ENCODE peak calls at places on chromosomes 7 and 10, in ten cellular contexts. J is adrenal gland; W is CD4-positive, CD25-positive, alpha-beta regulatory T cell; K is OCI-LY7; L is transverse colon; F is naive thymus-derived CD4-positive, alpha-beta T cell; D is tibial artery; S is mucosa of descending colon; A is psoas muscle; B is CD4-positive, alpha-beta T cell. Y is an unnamed sample.

GRCh38 chr7:66964391-66964790 is 31.0 kb downstream of the SBDS start:
- DNase-seq in K (no peak), S (no peak), B (no peak), F (no peak), D (no peak), A (no peak), L (no peak), W (no peak), J (no peak), Y (no peak)

GRCh38 chr7:148546857-148547256 is 43.7 kb upstream of the C7orf33 start:
- DNase-seq in B (no peak), D (no peak), L (no peak), W (no peak), A (no peak), F (no peak), K (no peak), J (no peak), S (no peak), Y (no peak)

GRCh38 chr10:51302316-51302715 is 228.0 kb downstream of the PRKG1 start:
- DNase-seq in J (no peak), F (no peak), L (no peak), B (no peak), K (no peak), W (no peak), S (no peak), D (no peak), A (no peak), Y (no peak)

GRCh38 chr10:4865945-4866661 is 40.1 kb downstream of the AKR1E2 start:
- DNase-seq in D (no peak), B (no peak), W (no peak), K (no peak), J (no peak), A (no peak), F (no peak), L (no peak), S (no peak), Y (no peak)

GRCh38 chr7:66737667-66738066 is 2.9 kb upstream of the RABGEF1 start:
- DNase-seq in K (peak; percentile 81), L (no peak), D (no peak), W (no peak), A (no peak), F (no peak), S (no peak), J (no peak), B (no peak), Y (no peak)

GRCh38 chr10:8873310-8873709 is 818.8 kb downstream of the GATA3 start:
- DNase-seq in D (no peak), J (no peak), S (no peak), F (no peak), A (no peak), L (no peak), B (no peak), K (no peak), W (no peak), Y (no peak)

GRCh38 chr10:43136995-43137700 is 1.1 kb upstream of the CSGALNACT2 start:
- DNase-seq in B (no peak), W (no peak), L (no peak), K (no peak), D (no peak), J (peak; percentile 69), A (no peak), F (no peak), S (no peak), Y (no peak)

GRCh38 chr7:162583-163297 is 29.6 kb upstream of the FAM20C start:
- DNase-seq in S (no peak), B (no peak), K (no peak), A (no peak), W (no peak), L (no peak), F (no peak), J (no peak), D (no peak), Y (no peak)

GRCh38 chr7:125316451-125316850 is 386.8 kb upstream of the POT1 start:
- DNase-seq in L (no peak), A (no peak), S (no peak), B (no peak), K (peak; percentile 0), F (no peak), W (no peak), D (no peak), J (no peak), Y (no peak)

GRCh38 chr10:93059975-93060886 is at the start of gene CYP26C1:
- DNase-seq in W (no peak), L (no peak), A (no peak), D (no peak), K (no peak), S (no peak), B (no peak), F (no peak), J (no peak), Y (no peak)

GRCh38 chr7:57769958-57770357 is 320.0 kb downstream of the ZNF716 start:
- DNase-seq in S (no peak), F (no peak), K (no peak), L (no peak), B (no peak), J (no peak), D (peak; percentile 28), W (no peak), A (no peak), Y (no peak)

GRCh38 chr10:123645016-123645415 is 21.1 kb upstream of the GPR26 start:
- DNase-seq in B (no peak), D (peak; percentile 27), L (no peak), J (no peak), W (no peak), S (no peak), F (no peak), A (no peak), K (no peak), Y (no peak)

GRCh38 chr7:151081170-151082101 is 827 bp upstream of the FASTK start:
- DNase-seq in F (no peak), B (no peak), D (peak; percentile 80), K (no peak), L (peak; percentile 59), A (peak; percentile 57), S (peak; percentile 76), J (peak; percentile 46), W (no peak), Y (no peak)

GRCh38 chr7:131893627-131894345 is 337.4 kb upstream of the PODXL start:
- DNase-seq in K (no peak), S (no peak), A (no peak), F (no peak), B (no peak), D (no peak), W (no peak), J (no peak), L (no peak), Y (no peak)

GRCh38 chr10:114537791-114538543 is 120.1 kb downstream of the ABLIM1 start:
- DNase-seq in J (no peak), L (no peak), W (no peak), B (no peak), S (no peak), F (no peak), D (no peak), A (no peak), K (no peak), Y (no peak)

DNA sequence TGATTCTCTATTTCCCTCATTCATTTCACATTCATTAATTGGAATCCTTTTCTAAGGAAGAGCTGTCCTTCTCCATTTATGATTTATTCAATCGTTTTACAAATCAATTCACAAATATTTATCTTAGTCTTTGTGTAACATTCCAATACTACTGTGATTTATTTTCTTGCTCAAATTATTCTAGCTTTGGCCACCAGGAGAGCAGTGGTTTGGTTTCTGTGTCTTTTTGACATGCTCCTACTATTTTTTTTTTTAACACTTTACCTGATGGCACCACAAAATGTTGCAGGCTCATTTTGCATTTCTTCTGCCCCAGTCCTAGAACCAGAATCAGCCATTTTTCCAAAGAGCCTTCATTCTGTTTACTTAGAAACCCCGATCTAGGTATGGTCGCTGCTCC is 13.3 kb upstream of the RBM33 start:
- DNase-seq in A (no peak), B (no peak), K (no peak), F (no peak), D (no peak), J (no peak), W (no peak), S (no peak), L (no peak), Y (no peak)
- H3K9me3 ChIP-seq in A (peaks cover 12% of the 10 kb centered on the region), B (peaks cover 18% of the 10 kb centered on the region), K (peaks cover 10% of the 10 kb centered on the region), F (peaks cover 3% of the 10 kb centered on the region), D (peaks cover 44% of the 10 kb centered on the region), J (peaks cover 7% of the 10 kb centered on the region), W (peaks cover 24% of the 10 kb centered on the region), S (peaks cover 15% of the 10 kb centered on the region), L (peaks cover 9% of the 10 kb centered on the region), Y (peaks cover 4% of the 10 kb centered on the region)

DNA sequence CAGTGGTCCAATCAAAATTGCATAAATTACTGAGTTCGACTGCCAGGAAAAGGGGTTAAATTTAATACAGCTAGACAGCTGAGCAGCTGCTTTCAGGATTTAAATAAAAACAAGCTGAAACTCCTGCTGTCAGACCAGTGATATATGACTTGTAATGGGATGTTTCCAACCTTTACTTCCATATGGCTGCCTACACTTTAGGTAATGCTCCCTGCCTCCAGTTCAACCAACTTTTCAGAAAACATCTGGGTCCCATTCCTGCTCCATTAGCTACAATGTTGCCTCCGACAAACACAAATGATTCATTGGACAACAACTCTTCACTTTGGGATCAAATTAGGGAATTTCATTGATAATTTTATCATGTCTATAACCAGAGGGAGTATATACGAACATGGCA is 326.3 kb upstream of the DGKB start:
- DNase-seq in K (no peak), S (no peak), W (no peak), B (no peak), L (no peak), F (no peak), D (no peak), J (no peak), A (no peak), Y (no peak)
- H3K9me3 ChIP-seq in K (no peaks in the 10 kb centered on the region), S (no peaks in the 10 kb centered on the region), W (peaks cover 2% of the 10 kb centered on the region), B (no peaks in the 10 kb centered on the region), L (no peaks in the 10 kb centered on the region), F (no peaks in the 10 kb centered on the region), D (no peaks in the 10 kb centered on the region), J (no peaks in the 10 kb centered on the region), A (peaks cover 2% of the 10 kb centered on the region), Y (no peaks in the 10 kb centered on the region)

GRCh38 chr7:158320328-158320727 is 267.3 kb downstream of the PTPRN2 start:
- DNase-seq in L (no peak), B (no peak), D (no peak), S (no peak), F (no peak), A (no peak), W (no peak), K (no peak), J (no peak), Y (no peak)
- H3K9me3 ChIP-seq in L (no peaks in the 10 kb centered on the region), B (no peaks in the 10 kb centered on the region), D (no peaks in the 10 kb centered on the region), S (no peaks in the 10 kb centered on the region), F (no peaks in the 10 kb centered on the region), A (no peaks in the 10 kb centered on the region), W (peaks cover 1% of the 10 kb centered on the region), K (peaks cover 4% of the 10 kb centered on the region), J (no peaks in the 10 kb centered on the region), Y (no peaks in the 10 kb centered on the region)

DNA sequence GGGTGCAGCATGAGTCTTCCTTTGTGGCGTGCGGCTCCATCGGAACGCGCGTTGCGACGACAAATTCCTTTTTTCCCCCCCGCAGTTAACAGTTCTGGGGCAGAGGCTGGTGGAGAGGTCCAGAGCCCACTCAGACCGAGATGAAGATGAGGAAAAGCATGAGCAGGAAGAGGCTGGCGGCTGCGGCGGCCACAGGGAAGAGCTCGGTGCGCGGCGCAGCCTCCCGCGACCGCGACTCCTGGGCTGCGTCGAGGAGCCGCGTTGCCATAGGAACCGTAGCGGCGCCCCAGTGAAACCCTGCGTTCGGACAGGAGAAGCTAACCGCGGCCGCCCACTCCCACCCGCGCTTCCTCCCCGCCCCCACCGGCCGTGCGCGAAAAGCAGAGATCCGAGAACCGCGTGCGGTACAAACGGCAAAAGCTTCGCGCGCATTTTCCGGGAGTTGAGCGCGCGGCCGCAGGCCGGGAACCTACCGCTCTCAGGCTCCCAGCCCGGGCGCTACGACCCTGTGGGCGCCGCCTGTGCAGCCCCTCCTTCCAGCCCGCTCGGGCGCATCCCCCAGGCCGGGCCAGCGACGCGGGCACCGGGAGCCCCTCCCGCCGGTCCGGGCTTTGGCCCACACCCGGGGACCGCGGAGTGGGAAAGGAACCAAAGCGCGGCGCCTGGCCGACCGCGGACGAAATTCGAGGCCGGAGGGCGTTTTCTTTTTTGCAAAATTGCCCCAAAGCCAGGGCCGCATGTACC is 130.7 kb downstream of the SPAG6 start:
- DNase-seq in K (no peak), J (no peak), L (peak; percentile 14), F (no peak), D (no peak), W (no peak), S (peak; percentile 27), A (peak; percentile 16), B (no peak), Y (no peak)
- H3K9me3 ChIP-seq in K (no peaks in the 10 kb centered on the region), J (no peaks in the 10 kb centered on the region), L (no peaks in the 10 kb centered on the region), F (no peaks in the 10 kb centered on the region), D (no peaks in the 10 kb centered on the region), W (no peaks in the 10 kb centered on the region), S (no peaks in the 10 kb centered on the region), A (no peaks in the 10 kb centered on the region), B (no peaks in the 10 kb centered on the region), Y (no peaks in the 10 kb centered on the region)

Y was measured in T-helper 17 cell.